ENCODE peak calls at places on chromosomes 6 and 20, in seven cellular contexts. G is IMR-90, P is neuronal stem cell, M is trophoblast cell, I is H9, S is mesendoderm, R is mesenchymal stem cell. J is an unnamed sample.

GRCh38 chr6:68652117-68652536 is 17.0 kb downstream of the ADGRB3 start:
- DNase-seq in P (no peak), M (no peak), R (peak), G (no peak), I (no peak), S (no peak), J (no peak)

GRCh38 chr20:4829494-4830211 is 107.9 kb downstream of the PRND start:
- DNase-seq in R (no peak), P (no peak), G (no peak), I (no peak), S (no peak), M (no peak), J (peak)

GRCh38 chr6:21371676-21372161 is 221.8 kb upstream of the SOX4 start:
- DNase-seq in I (no peak), R (peak), P (peak), G (no peak), M (no peak), S (peak), J (no peak)

GRCh38 chr6:25866011-25866410 is 8.0 kb downstream of the SLC17A3 start:
- DNase-seq in G (no peak), S (no peak), I (no peak), P (no peak), M (no peak), R (no peak), J (no peak)

GRCh38 chr6:5672581-5673011 is 334.1 kb downstream of the NRN1 start:
- DNase-seq in M (no peak), G (peak), P (no peak), S (peak), R (peak), I (peak), J (no peak)

GRCh38 chr6:131199568-131200272 is 64.5 kb downstream of the AKAP7 start:
- DNase-seq in G (peak), M (peak), P (peak), R (peak), I (peak), S (peak), J (no peak)

GRCh38 chr6:54916858-54917257 is 70.3 kb downstream of the FAM83B start:
- DNase-seq in I (no peak), G (peak), S (no peak), M (no peak), P (no peak), R (no peak), J (no peak)

GRCh38 chr6:52990342-52990741 is 4.7 kb downstream of the GSTA4 start:
- DNase-seq in I (no peak), G (peak), S (no peak), M (no peak), R (no peak), P (no peak), J (no peak)

GRCh38 chr20:60469829-60470228 is 511.6 kb downstream of the CDH26 start:
- DNase-seq in M (no peak), G (no peak), I (peak), R (no peak), P (no peak), S (no peak), J (no peak)

GRCh38 chr6:161104966-161105365 is 113.4 kb downstream of the MAP3K4 start:
- DNase-seq in G (peak), R (no peak), P (no peak), S (no peak), I (no peak), M (no peak), J (no peak)

GRCh38 chr6:44697333-44697732 is 309.8 kb downstream of the CDC5L start:
- DNase-seq in M (no peak), P (no peak), S (peak), R (no peak), I (peak), G (no peak), J (no peak)

GRCh38 chr6:99114769-99115406 is 167.1 kb upstream of the FBXL4 start:
- DNase-seq in M (no peak), I (no peak), R (no peak), S (no peak), P (no peak), G (no peak), J (no peak)

GRCh38 chr6:53067799-53068442 is 2.7 kb downstream of the FBXO9 start:
- DNase-seq in R (peak), M (no peak), I (no peak), G (no peak), S (no peak), P (no peak), J (no peak)

GRCh38 chr6:138571174-138571573 is 71.9 kb upstream of the NHSL1 start:
- DNase-seq in R (no peak), I (no peak), P (no peak), S (no peak), M (no peak), G (peak), J (no peak)

GRCh38 chr6:32622545-32623401 is 14.4 kb upstream of the HLA-DQA1 start:
- DNase-seq in G (peak), R (peak), P (peak), S (peak), M (no peak), I (peak), J (peak)

GRCh38 chr6:158242071-158242606 is 70.1 kb upstream of the TULP4 start:
- DNase-seq in R (no peak), M (no peak), I (no peak), S (no peak), G (no peak), P (no peak), J (no peak)

GRCh38 chr6:146269482-146269881 is 240.6 kb downstream of the GRM1 start:
- DNase-seq in G (no peak), S (peak), M (no peak), I (no peak), R (no peak), P (no peak), J (no peak)

GRCh38 chr6:137638926-137639706 is 144.9 kb upstream of the OLIG3 start:
- DNase-seq in G (no peak), M (no peak), P (no peak), S (no peak), I (no peak), R (no peak), J (no peak)

GRCh38 chr6:14117158-14118090 is at the start of gene CD83:
- DNase-seq in S (peak), I (peak), R (peak), G (peak), M (peak), P (peak), J (no peak)

GRCh38 chr6:40400738-40401137 is 186.4 kb downstream of the LRFN2 start:
- DNase-seq in P (no peak), R (no peak), S (no peak), G (no peak), I (no peak), M (no peak), J (no peak)

GRCh38 chr6:5219292-5219691 is 41.5 kb downstream of the LYRM4 start:
- DNase-seq in S (no peak), R (no peak), G (no peak), M (no peak), P (no peak), I (no peak), J (no peak)

GRCh38 chr20:49727473-49727872 is 13.8 kb upstream of the B4GALT5 start:
- DNase-seq in G (no peak), P (no peak), I (no peak), R (no peak), S (no peak), M (no peak), J (no peak)

GRCh38 chr6:90068264-90068663 is 174.0 kb downstream of the GJA10 start:
- DNase-seq in S (peak), I (no peak), G (peak), M (no peak), R (peak), P (no peak), J (no peak)

GRCh38 chr6:170394980-170395379 is 88.4 kb downstream of the FAM120B start:
- DNase-seq in R (no peak), S (no peak), P (no peak), M (no peak), G (no peak), I (no peak), J (no peak)

GRCh38 chr20:63100401-63100925 is 93.7 kb upstream of the BHLHE23 start:
- DNase-seq in S (no peak), G (no peak), I (peak), P (no peak), R (no peak), M (no peak), J (peak)

GRCh38 chr6:51203504-51203903 is 384.8 kb downstream of the TFAP2B start:
- DNase-seq in S (peak), M (no peak), I (no peak), P (no peak), G (no peak), R (no peak), J (no peak)

GRCh38 chr6:41757931-41758640 is 10.9 kb upstream of the PGC start:
- DNase-seq in P (no peak), S (peak), I (no peak), R (no peak), M (peak), G (peak), J (no peak)

GRCh38 chr6:129943637-129944271 is 74.6 kb upstream of the L3MBTL3 start:
- DNase-seq in I (no peak), P (no peak), S (no peak), M (no peak), R (no peak), G (no peak), J (no peak)

GRCh38 chr6:85323435-85324040 is 126.3 kb upstream of the NT5E start:
- DNase-seq in R (peak), S (peak), G (peak), M (peak), I (peak), P (peak), J (peak)

GRCh38 chr20:49356676-49357075 is 78.8 kb upstream of the ZNFX1 start:
- DNase-seq in I (no peak), G (no peak), M (no peak), S (no peak), P (no peak), R (no peak), J (no peak)

GRCh38 chr6:45423901-45424627 is 46.3 kb upstream of the SUPT3H start:
- DNase-seq in P (peak), M (no peak), S (peak), I (peak), R (peak), G (no peak), J (peak)

GRCh38 chr20:22093122-22093521 is 387.7 kb downstream of the PAX1 start:
- DNase-seq in S (no peak), M (no peak), R (no peak), G (no peak), I (no peak), P (no peak), J (no peak)

GRCh38 chr20:22101606-22102005 is 396.1 kb downstream of the PAX1 start:
- DNase-seq in P (no peak), G (no peak), M (no peak), S (no peak), R (no peak), I (no peak), J (no peak)

GRCh38 chr20:22099348-22099747 is 393.9 kb downstream of the PAX1 start:
- DNase-seq in P (no peak), M (no peak), G (no peak), S (no peak), R (no peak), I (no peak), J (no peak)

GRCh38 chr20:22098451-22098850 is 393.0 kb downstream of the PAX1 start:
- DNase-seq in S (peak), M (no peak), P (no peak), R (no peak), I (no peak), G (no peak), J (no peak)
- H4K8ac ChIP-seq in S (no peak), M (no peak), P (no peak), R (no peak), I (no peak), G (no peak), J (no peak)

DNA sequence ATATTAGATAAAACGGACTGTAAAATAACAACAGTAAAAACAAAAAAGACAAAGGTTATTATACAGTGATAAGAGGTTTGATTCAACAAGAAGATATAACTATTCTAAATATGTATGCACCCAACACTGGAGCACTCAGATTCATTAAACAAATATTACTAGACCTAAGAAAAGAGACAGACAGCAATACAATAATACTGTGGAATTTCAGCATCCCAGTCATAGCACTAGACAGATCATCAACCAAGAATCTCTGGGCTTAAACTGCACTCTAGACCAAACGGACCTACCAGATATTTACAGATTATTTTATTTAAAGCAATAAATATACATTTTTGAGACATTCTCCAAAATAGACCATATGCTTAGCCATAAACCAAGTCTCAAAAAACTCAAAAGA is 263.8 kb downstream of the C6orf118 start:
- DNase-seq in S (no peak), I (no peak), R (no peak), G (no peak), M (no peak), P (no peak), J (no peak)
- H4K8ac ChIP-seq in S (no peak), I (no peak), R (no peak), G (no peak), M (no peak), P (no peak), J (no peak)

GRCh38 chr6:24662206-24662605 is 4.5 kb downstream of the TDP2 start:
- DNase-seq in M (no peak), S (no peak), P (no peak), R (no peak), I (no peak), G (no peak), J (no peak)
- H4K8ac ChIP-seq in M (no peak), S (no peak), P (no peak), R (no peak), I (no peak), G (no peak), J (no peak)

GRCh38 chr6:117076076-117076475 is 189.3 kb upstream of the VGLL2 start:
- DNase-seq in M (peak), P (no peak), S (peak), R (no peak), G (no peak), I (no peak), J (no peak)

GRCh38 chr6:117072781-117073180 is 192.6 kb upstream of the VGLL2 start:
- DNase-seq in R (no peak), M (no peak), G (no peak), P (no peak), I (peak), S (peak), J (peak)

GRCh38 chr6:117077300-117077699 is 188.1 kb upstream of the VGLL2 start:
- DNase-seq in M (no peak), R (no peak), S (no peak), I (no peak), G (no peak), P (no peak), J (no peak)

GRCh38 chr6:117074672-117075071 is 190.7 kb upstream of the VGLL2 start:
- DNase-seq in S (peak), I (no peak), G (no peak), M (no peak), R (no peak), P (no peak), J (no peak)

GRCh38 chr6:117075218-117075617 is 190.1 kb upstream of the VGLL2 start:
- DNase-seq in G (no peak), R (no peak), S (no peak), P (no peak), I (no peak), M (no peak), J (no peak)
- H4K8ac ChIP-seq in G (no peak), R (no peak), S (no peak), P (no peak), I (no peak), M (no peak), J (no peak)

GRCh38 chr6:94027374-94027773 is 608.0 kb upstream of the EPHA7 start:
- DNase-seq in I (no peak), G (no peak), M (no peak), R (no peak), P (no peak), S (no peak), J (no peak)

GRCh38 chr6:94026575-94026974 is 607.2 kb upstream of the EPHA7 start:
- DNase-seq in S (no peak), R (no peak), M (no peak), P (no peak), I (no peak), G (no peak), J (no peak)
- H4K8ac ChIP-seq in S (no peak), R (no peak), M (no peak), P (no peak), I (no peak), G (no peak), J (no peak)

GRCh38 chr6:24709014-24709711 is 9.8 kb downstream of the C6orf62 start:
- DNase-seq in S (no peak), M (no peak), G (no peak), R (no peak), I (no peak), P (no peak), J (no peak)
- H4K8ac ChIP-seq in S (no peak), M (no peak), G (no peak), R (no peak), I (no peak), P (no peak), J (no peak)

DNA sequence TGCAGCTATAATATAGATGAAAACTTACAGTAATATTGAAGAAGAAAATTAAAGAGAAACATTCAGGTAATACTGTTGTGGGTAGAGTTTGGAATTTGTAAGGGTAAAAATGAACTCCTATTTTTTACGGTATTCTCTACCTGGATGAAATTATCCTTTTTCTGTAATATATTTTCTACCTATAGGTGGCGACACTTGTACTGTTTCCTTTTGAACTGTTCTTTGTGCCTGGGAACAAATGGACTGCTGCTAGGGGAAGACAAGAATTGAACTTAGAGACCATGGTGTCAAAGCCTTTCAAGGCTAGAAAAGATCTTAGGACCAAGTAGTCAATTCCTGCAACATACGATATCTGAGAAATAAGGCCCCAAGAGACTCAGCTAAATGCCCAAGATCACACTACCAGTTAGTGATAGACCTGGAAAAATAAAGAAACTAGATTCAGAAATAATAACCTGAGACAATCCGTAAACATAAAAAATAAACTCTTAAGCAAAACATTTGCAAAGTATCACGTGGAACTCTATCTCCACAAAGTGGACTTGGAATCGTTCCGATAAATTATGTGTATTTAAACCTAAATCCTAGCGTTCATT is 383.8 kb downstream of the TFAP2A start:
- DNase-seq in I (no peak), G (no peak), M (no peak), S (peak), P (no peak), R (peak), J (no peak)
- H4K8ac ChIP-seq in I (no peak), G (no peak), M (no peak), S (no peak), P (no peak), R (no peak), J (no peak)

GRCh38 chr20:16864069-16864468 is 115.9 kb downstream of the OTOR start:
- DNase-seq in S (no peak), P (no peak), R (peak), M (no peak), G (peak), I (no peak), J (no peak)
- H4K8ac ChIP-seq in S (no peak), P (no peak), R (no peak), M (no peak), G (peak), I (no peak), J (no peak)

GRCh38 chr6:106731144-106731842 is 101.9 kb downstream of the QRSL1 start:
- DNase-seq in G (no peak), S (no peak), M (no peak), I (no peak), R (no peak), P (no peak), J (no peak)
- H4K8ac ChIP-seq in G (no peak), S (no peak), M (no peak), I (no peak), R (no peak), P (no peak), J (no peak)

GRCh38 chr20:16692442-16692841 is 37.4 kb upstream of the SNRPB2 start:
- DNase-seq in R (no peak), G (no peak), S (no peak), P (no peak), I (no peak), M (no peak), J (no peak)
- H4K8ac ChIP-seq in R (no peak), G (no peak), S (no peak), P (no peak), I (no peak), M (no peak), J (no peak)